ENCODE peak calls at places on chromosome 19, in six cellular contexts. U is Peyer's patch; X is EL; G is cardiac fibroblast; L is HEK293T; P is stimulated activated CD4-positive, alpha-beta T cell treated with anti-CD3 and anti-CD28 coated beads, Interleukin-2, amount 100 ng/mL, for 24 hours. S is an unnamed sample.

GRCh38 chr19:18464646-18465045 is 26.7 kb upstream of the ISYNA1 start:
- DNase-seq in G (peak; percentile 81), L (no peak), X (peak; percentile 68), P (no peak), U (peak; percentile 81), S (peak; percentile 96)

GRCh38 chr19:48588670-48589399 is 17.7 kb upstream of the SPACA4 start:
- DNase-seq in G (peak; percentile 88), P (peak; percentile 89), L (peak; percentile 90), U (peak; percentile 96), X (peak; percentile 86), S (no peak)

GRCh38 chr19:49854861-49855263 is 3.9 kb downstream of the PTOV1 start:
- DNase-seq in P (no peak), L (no peak), X (no peak), G (no peak), U (no peak), S (no peak)

GRCh38 chr19:14502334-14503092 is 6.6 kb upstream of the GIPC1 start:
- DNase-seq in X (peak; percentile 57), G (peak; percentile 61), P (no peak), U (no peak), L (no peak), S (no peak)

GRCh38 chr19:19224852-19225494 is 13.2 kb downstream of the NCAN start:
- DNase-seq in X (peak; percentile 77), P (peak; percentile 74), U (peak; percentile 89), G (peak; percentile 54), L (peak; percentile 86), S (no peak)

GRCh38 chr19:49434907-49435577 is 6.3 kb downstream of the SLC17A7 start:
- DNase-seq in P (no peak), X (no peak), U (no peak), L (no peak), G (no peak), S (no peak)

GRCh38 chr19:46368116-46368515 is 21.2 kb downstream of the PPP5C start:
- DNase-seq in G (no peak), L (no peak), U (no peak), X (no peak), P (no peak), S (no peak)

GRCh38 chr19:12946092-12946845 is 607 bp downstream of the RAD23A start:
- DNase-seq in P (peak; percentile 68), X (peak; percentile 81), L (peak; percentile 71), U (peak; percentile 73), G (peak; percentile 83), S (no peak)

GRCh38 chr19:35261356-35262100 is 7.2 kb upstream of the USF2 start:
- DNase-seq in L (no peak), G (no peak), P (no peak), X (no peak), U (peak; percentile 38), S (peak; percentile 77)

GRCh38 chr19:6248341-6248740 is 31.4 kb downstream of the MLLT1 start:
- DNase-seq in U (no peak), P (no peak), L (no peak), X (no peak), G (no peak), S (no peak)